ENCODE peak calls at places on chromosomes 4 and X, in eight cellular contexts. I, M, Z, N, L, G, T and F are unnamed samples.

GRCh38 chrX:43269201-43269600 is 386.9 kb upstream of the MAOA start:
- DNase-seq in Z (no peak), M (no peak), L (no peak), T (no peak), N (no peak), I (peak; percentile 6), G (peak; percentile 50), F (no peak)

GRCh38 chr4:17166954-17167353 is 268.5 kb upstream of the LDB2 start:
- DNase-seq in G (no peak), I (no peak), T (no peak), Z (no peak), M (no peak), L (no peak), N (no peak), F (no peak)

GRCh38 chrX:101462892-101463291 is 22.4 kb upstream of the ARMCX4 start:
- DNase-seq in M (peak; percentile 3), G (peak; percentile 31), Z (no peak), N (peak; percentile 24), L (no peak), T (no peak), I (peak; percentile 11), F (no peak)

GRCh38 chr4:40886931-40887330 is 137.2 kb downstream of the NSUN7 start:
- DNase-seq in N (no peak), I (no peak), G (no peak), Z (no peak), T (no peak), M (no peak), L (no peak), F (no peak)

GRCh38 chr4:39305902-39306677 is 60.1 kb downstream of the RFC1 start:
- DNase-seq in I (no peak), L (no peak), M (no peak), G (no peak), N (no peak), Z (no peak), T (no peak), F (no peak)

GRCh38 chr4:143341186-143341755 is 4.6 kb downstream of the GAB1 start:
- DNase-seq in L (no peak), I (no peak), G (no peak), M (no peak), N (no peak), Z (peak; percentile 41), T (no peak), F (no peak)

GRCh38 chr4:6746721-6747689 is 31.0 kb downstream of the BLOC1S4 start:
- DNase-seq in Z (peak; percentile 88), I (no peak), L (no peak), G (no peak), M (no peak), N (no peak), T (no peak), F (no peak)

GRCh38 chr4:56313132-56313531 is 74.2 kb downstream of the AASDH start:
- DNase-seq in G (no peak), N (no peak), I (no peak), T (no peak), L (no peak), M (no peak), Z (no peak), F (no peak)

GRCh38 chr4:41358626-41359025 is 101.9 kb downstream of the UCHL1 start:
- DNase-seq in T (no peak), M (no peak), Z (no peak), I (no peak), G (peak; percentile 28), L (no peak), N (no peak), F (no peak)

GRCh38 chr4:118367872-118368271 is 15.1 kb upstream of the PRSS12 start:
- DNase-seq in Z (no peak), N (no peak), L (no peak), G (no peak), M (no peak), I (no peak), T (no peak), F (no peak)

GRCh38 chr4:186807131-186807530 is 83.5 kb upstream of the FAT1 start:
- DNase-seq in Z (no peak), G (no peak), T (peak; percentile 41), L (no peak), I (no peak), M (no peak), N (no peak), F (no peak)

GRCh38 chr4:137623013-137623412 is 90.7 kb upstream of the PCDH18 start:
- DNase-seq in Z (no peak), G (no peak), L (no peak), N (no peak), I (no peak), T (no peak), M (peak; percentile 73), F (no peak)

GRCh38 chrX:2521092-2521926 is 20.5 kb upstream of the DHRSX start:
- DNase-seq in L (no peak), T (no peak), Z (peak; percentile 25), G (no peak), I (no peak), M (no peak), N (no peak), F (no peak)

GRCh38 chr4:112706840-112707207 is 69.9 kb downstream of the LARP7 start:
- DNase-seq in Z (no peak), N (no peak), I (no peak), M (no peak), L (no peak), G (no peak), T (no peak), F (no peak)

GRCh38 chr4:53132117-53132889 is 233.6 kb downstream of the SCFD2 start:
- DNase-seq in M (no peak), G (no peak), L (no peak), N (no peak), T (no peak), Z (no peak), I (no peak), F (no peak)

GRCh38 chrX:9227276-9227675 is 193.3 kb upstream of the FAM9B start:
- DNase-seq in G (no peak), N (peak; percentile 5), T (no peak), Z (no peak), L (no peak), M (no peak), I (no peak), F (no peak)

GRCh38 chrX:2383735-2384134 is 117.0 kb downstream of the DHRSX start:
- DNase-seq in L (no peak), I (no peak), G (peak; percentile 83), N (no peak), Z (peak; percentile 53), T (no peak), M (no peak), F (no peak)

GRCh38 chr4:94519925-94520789 is 68.4 kb downstream of the PDLIM5 start:
- DNase-seq in G (no peak), Z (no peak), T (no peak), I (no peak), N (no peak), L (no peak), M (no peak), F (no peak)

DNA sequence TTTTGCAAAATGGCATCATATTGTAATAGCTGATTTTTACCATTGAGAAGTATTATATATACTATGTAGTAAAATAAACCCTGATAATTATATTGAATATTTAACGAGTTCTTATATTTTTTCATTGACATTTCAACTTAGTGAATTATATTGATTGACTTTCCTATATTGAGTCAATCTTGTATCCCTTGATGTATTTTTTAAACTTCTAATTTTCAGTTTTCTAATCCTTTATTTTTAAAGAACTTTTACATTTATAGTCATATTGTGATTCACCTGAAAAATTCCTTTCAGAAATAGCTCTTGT is 54.4 kb downstream of the CXCL1 start:
- DNase-seq in I (no peak), L (no peak), T (no peak), N (no peak), M (no peak), G (no peak), Z (no peak), F (no peak)
- TF ChIP-seq CTCF in I (peak; percentile 21), L (no peak), T (no peak), N (no peak), M (no peak), G (no peak), Z (peak; percentile 3), F (no peak)

DNA sequence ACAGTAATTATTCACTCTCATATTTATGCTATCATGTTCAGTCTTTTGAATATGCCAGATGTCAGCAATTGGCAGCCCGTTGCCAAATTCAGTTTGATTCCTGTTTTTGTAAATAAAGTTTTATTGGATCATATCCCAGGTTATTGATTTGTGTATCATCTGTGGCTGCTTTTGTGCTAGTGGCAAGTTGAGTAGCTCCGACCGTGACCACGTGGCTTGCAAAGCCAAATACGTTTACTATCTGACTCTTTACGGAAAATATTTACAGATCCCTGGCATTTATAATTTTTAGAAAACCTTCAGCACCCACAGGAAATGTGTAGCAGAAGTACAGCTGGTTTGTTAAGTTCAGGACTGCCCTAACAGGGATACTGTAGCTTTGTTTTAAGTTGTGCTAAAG is 67.4 kb downstream of the VCX2 start:
- DNase-seq in T (no peak), N (no peak), L (no peak), I (no peak), G (no peak), M (no peak), Z (no peak), F (no peak)
- TF ChIP-seq CTCF in T (no peak), N (no peak), L (no peak), I (no peak), G (no peak), M (no peak), Z (no peak), F (no peak)

DNA sequence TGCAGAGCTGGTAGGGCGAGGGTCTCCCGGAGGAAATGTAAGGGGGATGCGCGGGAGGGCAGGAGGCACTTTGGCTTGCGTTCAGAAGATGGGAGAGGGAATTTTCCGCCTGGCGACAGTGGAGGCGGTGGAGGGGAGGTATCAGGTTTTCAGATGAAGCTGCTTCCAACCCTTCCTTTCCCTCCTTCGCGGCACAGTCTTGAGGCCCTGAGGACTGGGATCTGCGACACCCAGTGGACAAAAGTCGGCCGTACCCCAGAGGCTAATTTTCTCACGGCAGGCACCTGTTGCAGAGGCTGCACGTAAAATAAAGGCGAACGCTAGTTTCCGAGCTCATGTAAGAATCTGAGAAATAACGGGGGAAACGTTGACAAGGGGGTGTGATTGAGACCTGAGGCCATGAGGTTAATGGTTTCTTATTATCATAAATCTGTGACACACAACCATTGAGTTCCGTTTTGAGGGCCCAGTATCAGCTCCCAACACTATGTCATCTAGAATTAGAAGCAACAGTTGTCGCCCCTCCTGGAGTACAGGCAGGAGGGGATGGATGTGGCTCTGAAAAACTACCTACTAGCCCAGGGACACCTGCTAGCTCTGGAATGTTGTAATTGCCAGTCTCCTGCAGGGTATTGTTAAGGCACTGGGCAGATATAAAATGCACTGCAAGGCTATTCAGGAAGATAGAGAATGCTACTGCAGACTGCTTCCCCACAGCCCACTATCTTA is 1.1 kb downstream of the ZCCHC18 start:
- DNase-seq in M (peak; percentile 80), L (peak; percentile 24), T (no peak), N (peak; percentile 53), G (peak; percentile 38), Z (peak; percentile 53), I (peak; percentile 29), F (no peak)
- TF ChIP-seq CTCF in M (peak; percentile 54), L (peak; percentile 56), T (peak; percentile 60), N (peak; percentile 47), G (peak; percentile 61), Z (peak; percentile 34), I (peak; percentile 57), F (peak; percentile 53)

DNA sequence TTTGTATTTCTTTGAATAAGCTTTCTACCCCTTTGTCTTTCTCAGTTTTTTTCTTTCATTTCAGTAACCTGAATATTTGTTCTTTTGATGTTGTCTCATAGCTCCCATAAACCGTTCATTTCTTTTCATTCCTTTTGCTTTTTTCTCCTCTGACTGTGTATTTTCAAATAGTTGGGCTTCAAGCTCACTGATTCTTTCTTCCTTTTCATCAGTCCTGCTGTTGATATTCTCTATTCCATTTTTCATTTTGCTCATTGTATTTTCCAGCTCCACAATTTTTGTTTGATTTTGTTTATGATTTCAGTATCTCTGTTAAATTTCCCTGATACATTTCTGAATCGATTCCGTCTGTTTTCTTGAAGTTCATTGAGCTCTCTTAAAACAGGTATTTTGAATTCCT is 129.6 kb upstream of the NUDT6 start:
- DNase-seq in T (no peak), L (no peak), Z (no peak), I (no peak), M (no peak), N (no peak), G (no peak), F (no peak)
- TF ChIP-seq CTCF in T (no peak), L (no peak), Z (no peak), I (no peak), M (no peak), N (no peak), G (no peak), F (no peak)